ENCODE peak calls at places on chromosomes 16 and 17, in ten cellular contexts. I is ovary; G is mesothelial cell of epicardium; J is iPS DF 19.7; T is MG63; Y is PC-9; A is AG08396; P is stimulated activated CD8-positive, alpha-beta memory T cell treated with anti-CD3 and anti-CD28 coated beads, Interleukin-4, amount 100 ng/mL, for 1 hour; F is activated naive CD4-positive, alpha-beta T cell treated with Interleukin-2 at 50 U/mL for 16 hours; O is G401. X is an unnamed sample.

GRCh38 chr17:65028537-65028843 is 28.1 kb downstream of the GNA13 start:
- DNase-seq in I (no peak), G (no peak), J (no peak), T (no peak), Y (no peak), A (no peak), P (no peak), F (no peak), O (no peak), X (no peak)

GRCh38 chr17:50547736-50548083 is 736 bp downstream of the SPATA20 start:
- DNase-seq in I (no peak), G (no peak), J (no peak), T (peak; percentile 57), Y (no peak), A (no peak), P (no peak), F (no peak), O (no peak), X (no peak)

GRCh38 chr17:28008526-28008925 is 34.0 kb upstream of the NLK start:
- DNase-seq in I (no peak), G (peak; percentile 67), J (peak; percentile 67), T (peak; percentile 64), Y (peak; percentile 30), A (peak; percentile 38), P (no peak), F (no peak), O (no peak), X (no peak)

GRCh38 chr17:48547839-48548686 is 3.2 kb upstream of the HOXB2 start:
- DNase-seq in I (no peak), G (no peak), J (no peak), T (peak; percentile 67), Y (no peak), A (no peak), P (no peak), F (peak; percentile 42), O (no peak), X (no peak)

GRCh38 chr16:84864266-84864955 is 44.6 kb downstream of the CRISPLD2 start:
- DNase-seq in I (no peak), G (no peak), J (no peak), T (no peak), Y (no peak), A (no peak), P (no peak), F (no peak), O (no peak), X (no peak)

GRCh38 chr17:78176548-78177025 is 8.2 kb downstream of the SYNGR2 start:
- DNase-seq in I (peak; percentile 75), G (peak; percentile 87), J (no peak), T (no peak), Y (no peak), A (peak; percentile 59), P (peak; percentile 58), F (peak; percentile 82), O (no peak), X (no peak)

GRCh38 chr16:48580925-48581500 is 29.0 kb downstream of the N4BP1 start:
- DNase-seq in I (no peak), G (no peak), J (no peak), T (no peak), Y (no peak), A (no peak), P (no peak), F (no peak), O (no peak), X (no peak)

GRCh38 chr16:69057400-69058378 is 47.8 kb upstream of the HAS3 start:
- DNase-seq in I (no peak), G (no peak), J (no peak), T (peak; percentile 88), Y (peak; percentile 48), A (peak; percentile 70), P (no peak), F (no peak), O (no peak), X (no peak)

GRCh38 chr16:1052791-1053521 is 19.6 kb upstream of the SSTR5 start:
- DNase-seq in I (no peak), G (no peak), J (no peak), T (no peak), Y (no peak), A (no peak), P (no peak), F (no peak), O (no peak), X (no peak)

GRCh38 chr17:2724783-2725164 is 13.2 kb upstream of the CLUH start:
- DNase-seq in I (no peak), G (no peak), J (no peak), T (peak; percentile 28), Y (no peak), A (peak; percentile 76), P (no peak), F (peak; percentile 42), O (peak; percentile 47), X (no peak)

GRCh38 chr17:37732313-37732712 is 12.5 kb downstream of the HNF1B start:
- DNase-seq in I (no peak), G (no peak), J (no peak), T (no peak), Y (no peak), A (no peak), P (no peak), F (no peak), O (no peak), X (no peak)

GRCh38 chr16:66954097-66954659 is 6.9 kb upstream of the CES3 start:
- DNase-seq in I (peak; percentile 83), G (peak; percentile 83), J (peak; percentile 52), T (peak; percentile 38), Y (peak; percentile 81), A (peak; percentile 81), P (peak; percentile 50), F (peak; percentile 80), O (peak; percentile 88), X (peak; percentile 68)

GRCh38 chr16:16063685-16064084 is 114.3 kb downstream of the ABCC1 start:
- DNase-seq in I (no peak), G (no peak), J (no peak), T (no peak), Y (no peak), A (no peak), P (no peak), F (no peak), O (no peak), X (no peak)

GRCh38 chr17:35361027-35361426 is 12.4 kb downstream of the SLFN11 start:
- DNase-seq in I (no peak), G (no peak), J (no peak), T (no peak), Y (no peak), A (no peak), P (no peak), F (no peak), O (no peak), X (no peak)

X was measured in breast epithelium.